ENCODE peak calls at places on chromosomes 7 and 10, in nine cellular contexts. V is PC-3; B is stimulated activated naive CD8-positive, alpha-beta T cell treated with anti-CD3 and anti-CD28 coated beads, Interleukin-15, Interleukin-2, amounts not matched to agents 100 U/mL and 50 U/mL, for 24 hours; I is activated CD4-positive, CD25-positive, alpha-beta regulatory T cell treated with anti-CD3 and anti-CD28 coated beads, Interleukin-2, amount 50 U/mL, for 24 hours; W is left cardiac atrium; G is Panc1; Y is stimulated activated effector memory CD8-positive, alpha-beta T cell treated with anti-CD3 and anti-CD28 coated beads, Interleukin-12 subunit alpha, Interleukin-12 subunit beta, amount 100 ng/mL, for 72 hours; Q is natural killer cell; P is heart right ventricle. L is an unnamed sample.

GRCh38 chr7:101739757-101740398 is 77.5 kb upstream of the CUX1 start:
- ATAC-seq in V (peak), B (no peak), I (no peak), W (no peak), G (no peak), Y (no peak), Q (no peak), P (no peak), L (no peak)

GRCh38 chr10:21500578-21500910 is 24.9 kb downstream of the SKIDA1 start:
- ATAC-seq in V (no peak), B (no peak), I (no peak), W (no peak), G (no peak), Y (no peak), Q (no peak), P (no peak), L (no peak)

GRCh38 chr10:70513848-70514309 is 35.3 kb downstream of the PALD1 start:
- ATAC-seq in V (no peak), B (peak), I (peak), W (no peak), G (no peak), Y (peak), Q (no peak), P (no peak), L (no peak)

GRCh38 chr7:134742688-134743350 is 36.6 kb upstream of the CALD1 start:
- ATAC-seq in V (no peak), B (no peak), I (no peak), W (peak), G (no peak), Y (no peak), Q (no peak), P (peak), L (no peak)

GRCh38 chr10:79253704-79254103 is 93.6 kb upstream of the PPIF start:
- ATAC-seq in V (no peak), B (no peak), I (no peak), W (no peak), G (no peak), Y (no peak), Q (no peak), P (no peak), L (no peak)

GRCh38 chr7:113456533-113456932 is 338.2 kb upstream of the SMIM30 start:
- ATAC-seq in V (no peak), B (no peak), I (no peak), W (no peak), G (no peak), Y (no peak), Q (no peak), P (no peak), L (no peak)

GRCh38 chr10:113073549-113074189 is 123.6 kb downstream of the TCF7L2 start:
- ATAC-seq in V (peak), B (no peak), I (no peak), W (peak), G (peak), Y (no peak), Q (no peak), P (peak), L (peak)

GRCh38 chr7:18570890-18571478 is 75.4 kb downstream of the HDAC9 start:
- ATAC-seq in V (peak), B (no peak), I (no peak), W (no peak), G (peak), Y (no peak), Q (no peak), P (peak), L (no peak)

GRCh38 chr10:84510121-84510520 is 181.7 kb downstream of the CCSER2 start:
- ATAC-seq in V (no peak), B (no peak), I (no peak), W (no peak), G (no peak), Y (no peak), Q (no peak), P (no peak), L (no peak)

GRCh38 chr7:127594490-127594889 is 954 bp downstream of the FSCN3 start:
- ATAC-seq in V (no peak), B (no peak), I (peak), W (peak), G (no peak), Y (no peak), Q (no peak), P (no peak), L (no peak)

GRCh38 chr7:37848297-37848696 is at the start of gene NME8:
- ATAC-seq in V (no peak), B (no peak), I (no peak), W (no peak), G (no peak), Y (no peak), Q (no peak), P (no peak), L (no peak)

GRCh38 chr7:52682993-52683392 is 352.4 kb upstream of the POM121L12 start:
- ATAC-seq in V (no peak), B (no peak), I (no peak), W (no peak), G (no peak), Y (no peak), Q (no peak), P (no peak), L (no peak)

GRCh38 chr7:17618652-17618974 is 320.2 kb downstream of the AHR start:
- ATAC-seq in V (peak), B (no peak), I (no peak), W (no peak), G (peak), Y (no peak), Q (no peak), P (no peak), L (no peak)

GRCh38 chr10:124534231-124534798 is 72.7 kb downstream of the LHPP start:
- ATAC-seq in V (no peak), B (no peak), I (no peak), W (peak), G (no peak), Y (no peak), Q (peak), P (peak), L (peak)

GRCh38 chr10:11009471-11010308 is 8.0 kb upstream of the CELF2 start:
- ATAC-seq in V (no peak), B (no peak), I (no peak), W (peak), G (no peak), Y (peak), Q (no peak), P (no peak), L (no peak)